ENCODE peak calls at places on chromosomes 2 and 18, in six cellular contexts. T is stomach, Y is AG04450, S is endodermal cell, D is fibroblast of pulmonary artery, Z is cardiac fibroblast. N is an unnamed sample.

GRCh38 chr2:23669413-23670244 is 257.3 kb downstream of the ATAD2B start:
- DNase-seq in T (peak), Y (no peak), S (peak), D (peak), Z (peak), N (peak)

GRCh38 chr2:127181851-127182250 is 38.2 kb downstream of the CYP27C1 start:
- DNase-seq in T (peak), Y (no peak), S (peak), D (no peak), Z (no peak), N (no peak)

GRCh38 chr2:170929686-170930050 is 615 bp downstream of the GORASP2 start:
- DNase-seq in T (peak), Y (no peak), S (peak), D (peak), Z (peak), N (no peak)

GRCh38 chr2:68643011-68643873 is at the start of gene PROKR1:
- DNase-seq in T (peak), Y (no peak), S (peak), D (peak), Z (peak), N (no peak)

GRCh38 chr2:239386872-239387445 is 13.9 kb downstream of the HDAC4 start:
- DNase-seq in T (no peak), Y (no peak), S (no peak), D (no peak), Z (no peak), N (no peak)

GRCh38 chr2:195531754-195532153 is 125.3 kb upstream of the SLC39A10 start:
- DNase-seq in T (no peak), Y (no peak), S (no peak), D (peak), Z (peak), N (no peak)

GRCh38 chr2:66578067-66578852 is 143.3 kb downstream of the MEIS1 start:
- DNase-seq in T (no peak), Y (no peak), S (peak), D (no peak), Z (no peak), N (no peak)

GRCh38 chr2:44974064-44974715 is 32.7 kb downstream of the SIX3 start:
- DNase-seq in T (no peak), Y (no peak), S (peak), D (peak), Z (peak), N (no peak)

GRCh38 chr2:64348386-64349142 is 105.4 kb upstream of the LGALSL start:
- DNase-seq in T (no peak), Y (no peak), S (no peak), D (peak), Z (peak), N (no peak)

GRCh38 chr2:168434164-168434563 is 21.9 kb upstream of the CERS6 start:
- DNase-seq in T (peak), Y (no peak), S (no peak), D (peak), Z (no peak), N (no peak)

GRCh38 chr2:44801289-44801675 is 140.2 kb upstream of the SIX3 start:
- DNase-seq in T (no peak), Y (no peak), S (peak), D (no peak), Z (no peak), N (no peak)

GRCh38 chr2:113175101-113175628 is 1.4 kb downstream of the PSD4 start:
- DNase-seq in T (peak), Y (no peak), S (no peak), D (no peak), Z (no peak), N (no peak)

GRCh38 chr18:53603281-53603680 is 621.2 kb downstream of the MBD2 start:
- DNase-seq in T (no peak), Y (no peak), S (no peak), D (no peak), Z (no peak), N (no peak)

GRCh38 chr18:9289698-9290097 is 44.9 kb upstream of the TWSG1 start:
- DNase-seq in T (no peak), Y (no peak), S (no peak), D (no peak), Z (no peak), N (no peak)

GRCh38 chr2:25981596-25982272 is 563 bp downstream of the KIF3C start:
- DNase-seq in T (no peak), Y (no peak), S (no peak), D (no peak), Z (no peak), N (no peak)

GRCh38 chr2:6917071-6917760 is at the start of gene RNF144A:
- DNase-seq in T (peak), Y (no peak), S (peak), D (peak), Z (peak), N (no peak)

GRCh38 chr2:105431367-105432088 is 32.7 kb upstream of the FHL2 start:
- DNase-seq in T (no peak), Y (no peak), S (no peak), D (peak), Z (peak), N (peak)

GRCh38 chr18:48826271-48826670 is 124.5 kb downstream of the SMAD7 start:
- DNase-seq in T (peak), Y (no peak), S (peak), D (no peak), Z (no peak), N (no peak)

GRCh38 chr2:223692227-223692947 is 90.2 kb upstream of the SCG2 start:
- DNase-seq in T (peak), Y (no peak), S (peak), D (peak), Z (peak), N (no peak)

GRCh38 chr2:17573085-17573805 is 32.7 kb downstream of the VSNL1 start:
- DNase-seq in T (no peak), Y (no peak), S (no peak), D (no peak), Z (peak), N (no peak)
- TF ChIP-seq CTCF in T (no peak), Y (peak), S (peak), D (peak), Z (no peak), N (no peak)

GRCh38 chr2:20212459-20212870 is 12.5 kb downstream of the SDC1 start:
- DNase-seq in T (no peak), Y (no peak), S (peak), D (peak), Z (peak), N (no peak)
- H3K4me3 ChIP-seq in T (no peak), Y (no peak), S (no peak), D (no peak), Z (no peak), N (no peak)

GRCh38 chr2:74648009-74648443 is at the start of gene M1AP:
- DNase-seq in T (peak), Y (no peak), S (peak), D (no peak), Z (no peak), N (no peak)
- TF ChIP-seq CTCF in T (no peak), Y (no peak), S (peak), D (no peak), Z (no peak), N (peak)

GRCh38 chr2:10300997-10301945 is 1.4 kb upstream of the HPCAL1 start:
- DNase-seq in T (no peak), Y (no peak), S (no peak), D (no peak), Z (no peak), N (no peak)
- H3K4me3 ChIP-seq in T (peak), Y (no peak), S (no peak), D (no peak), Z (no peak), N (no peak)

GRCh38 chr18:78927616-78928015 is 52.0 kb upstream of the SALL3 start:
- DNase-seq in T (no peak), Y (no peak), S (no peak), D (no peak), Z (no peak), N (no peak)
- TF ChIP-seq CTCF in T (no peak), Y (no peak), S (no peak), D (no peak), Z (no peak), N (no peak)

GRCh38 chr18:35983818-35984217 is 11.3 kb downstream of the RMP24 start:
- DNase-seq in T (no peak), Y (peak), S (no peak), D (no peak), Z (no peak), N (no peak)
- H3K4me3 ChIP-seq in T (no peak), Y (no peak), S (no peak), D (no peak), Z (no peak), N (no peak)